ENCODE peak calls at places on chromosomes 12 and 14, in nine cellular contexts. G, O, A, X, W, S, B, I and L are unnamed samples.

GRCh38 chr14:38039526-38039925 is 168.2 kb upstream of the SSTR1 start:
- DNase-seq in X (no peak), B (no peak), W (no peak), S (no peak), I (no peak), A (no peak), O (no peak), G (no peak), L (no peak)

GRCh38 chr12:22518067-22518719 is 26.1 kb downstream of the C2CD5 start:
- DNase-seq in O (no peak), A (no peak), X (no peak), I (no peak), G (no peak), S (no peak), B (no peak), W (no peak), L (no peak)

GRCh38 chr14:50533806-50534205 is 1.4 kb upstream of the MAP4K5 start:
- DNase-seq in X (no peak), B (no peak), W (no peak), G (no peak), S (no peak), A (no peak), O (no peak), I (no peak), L (no peak)

GRCh38 chr14:101944451-101944850 is 19.9 kb upstream of the DYNC1H1 start:
- DNase-seq in O (no peak), S (no peak), X (no peak), B (no peak), G (no peak), W (no peak), A (no peak), I (no peak), L (no peak)

GRCh38 chr12:53733051-53733812 is 6.0 kb upstream of the CALCOCO1 start:
- DNase-seq in B (no peak), I (no peak), W (no peak), X (no peak), O (no peak), G (no peak), A (no peak), S (no peak), L (no peak)

GRCh38 chr14:67413806-67414769 is 2.1 kb upstream of the PLEK2 start:
- DNase-seq in I (no peak), X (peak), G (no peak), W (no peak), A (peak), S (no peak), B (no peak), O (no peak), L (no peak)

GRCh38 chr12:15546102-15546701 is 223.9 kb downstream of the PTPRO start:
- DNase-seq in G (peak), I (no peak), W (no peak), S (no peak), O (no peak), B (no peak), X (no peak), A (no peak), L (peak)

GRCh38 chr12:121400332-121401139 is 618 bp downstream of the RNF34 start:
- DNase-seq in W (peak), G (peak), O (peak), X (no peak), A (peak), B (peak), I (peak), S (peak), L (peak)

GRCh38 chr12:32589165-32589891 is 89.8 kb upstream of the DNM1L start:
- DNase-seq in B (no peak), S (no peak), I (no peak), A (no peak), X (no peak), W (no peak), G (no peak), O (no peak), L (no peak)

GRCh38 chr12:54376596-54377468 is 7.7 kb downstream of the ZNF385A start:
- DNase-seq in A (no peak), G (no peak), B (no peak), S (no peak), W (no peak), O (no peak), X (no peak), I (no peak), L (no peak)

GRCh38 chr12:104044158-104044557 is 5.8 kb downstream of the GLT8D2 start:
- DNase-seq in A (no peak), G (no peak), W (no peak), S (no peak), I (no peak), X (no peak), B (no peak), O (no peak), L (no peak)